ENCODE peak calls at places on chromosomes 3 and 15, in nine cellular contexts. X is cardiac muscle cell; K is Panc1; S is HT1080; V is brain microvascular endothelial cell; Y is fibroblast of pulmonary artery; C is CD8-positive, alpha-beta memory T cell; U is stimulated activated CD4-positive, alpha-beta T cell treated with anti-CD3 and anti-CD28 coated beads, Interleukin-12 subunit alpha, Interleukin-12 subunit beta, amount 100 ng/mL, for 4 hours; J is posterior cingulate gyrus. L is an unnamed sample.

GRCh38 chr3:42440924-42441323 is 30.5 kb upstream of the LYZL4 start:
- DNase-seq in X (no peak), K (no peak), S (no peak), V (no peak), Y (no peak), C (no peak), U (no peak), J (no peak), L (no peak)

GRCh38 chr3:23203651-23204111 is 554 bp downstream of the UBE2E2 start:
- DNase-seq in X (peak), K (no peak), S (peak), V (peak), Y (no peak), C (no peak), U (peak), J (no peak), L (peak)

GRCh38 chr3:58104155-58104554 is 95.9 kb downstream of the FLNB start:
- DNase-seq in X (no peak), K (no peak), S (no peak), V (no peak), Y (no peak), C (no peak), U (no peak), J (no peak), L (no peak)

GRCh38 chr3:150220041-150220440 is 188.1 kb upstream of the TSC22D2 start:
- DNase-seq in X (no peak), K (no peak), S (no peak), V (no peak), Y (no peak), C (no peak), U (no peak), J (no peak), L (no peak)

GRCh38 chr3:5948081-5948480 is 760.6 kb downstream of the EDEM1 start:
- DNase-seq in X (no peak), K (no peak), S (no peak), V (no peak), Y (no peak), C (no peak), U (no peak), J (no peak), L (no peak)

GRCh38 chr3:151974067-151974466 is 100.6 kb downstream of the SUCNR1 start:
- DNase-seq in X (no peak), K (no peak), S (peak), V (peak), Y (peak), C (no peak), U (no peak), J (no peak), L (no peak)

GRCh38 chr3:100650651-100651611 is 41.5 kb downstream of the ADGRG7 start:
- DNase-seq in X (no peak), K (no peak), S (peak), V (peak), Y (peak), C (no peak), U (no peak), J (no peak), L (no peak)

GRCh38 chr15:57533062-57533735 is 58.5 kb upstream of the MYZAP start:
- DNase-seq in X (peak), K (no peak), S (no peak), V (no peak), Y (no peak), C (no peak), U (no peak), J (no peak), L (no peak)

GRCh38 chr3:67790043-67790442 is 135.6 kb upstream of the SUCLG2 start:
- DNase-seq in X (peak), K (peak), S (peak), V (peak), Y (peak), C (peak), U (peak), J (no peak), L (no peak)

GRCh38 chr3:131903988-131904415 is 130.8 kb downstream of the CPNE4 start:
- DNase-seq in X (no peak), K (no peak), S (peak), V (peak), Y (peak), C (no peak), U (no peak), J (no peak), L (no peak)

GRCh38 chr15:42068601-42069000 is 25.8 kb downstream of the PLA2G4D start:
- DNase-seq in X (no peak), K (no peak), S (no peak), V (no peak), Y (no peak), C (no peak), U (no peak), J (no peak), L (no peak)

GRCh38 chr3:49703443-49703927 is 14.1 kb downstream of the RNF123 start:
- DNase-seq in X (peak), K (peak), S (peak), V (peak), Y (peak), C (peak), U (peak), J (peak), L (peak)

GRCh38 chr3:43296565-43296964 is 10.2 kb downstream of the SNRK start:
- DNase-seq in X (no peak), K (no peak), S (no peak), V (peak), Y (peak), C (peak), U (peak), J (no peak), L (no peak)

GRCh38 chr15:55530861-55531313 is 22.9 kb upstream of the DNAAF4 start:
- DNase-seq in X (peak), K (no peak), S (peak), V (peak), Y (peak), C (no peak), U (no peak), J (no peak), L (no peak)

GRCh38 chr15:63504979-63505841 is 817 bp downstream of the USP3 start:
- DNase-seq in X (peak), K (no peak), S (peak), V (peak), Y (peak), C (peak), U (peak), J (no peak), L (no peak)

GRCh38 chr3:197366301-197367044 is 68.1 kb upstream of the DLG1 start:
- DNase-seq in X (no peak), K (no peak), S (peak), V (no peak), Y (no peak), C (no peak), U (no peak), J (no peak), L (no peak)

GRCh38 chr3:157532529-157533297 is 29.5 kb upstream of the VEPH1 start:
- DNase-seq in X (peak), K (peak), S (peak), V (peak), Y (peak), C (no peak), U (no peak), J (no peak), L (peak)

GRCh38 chr3:62527484-62527883 is 154.1 kb upstream of the FEZF2 start:
- DNase-seq in X (no peak), K (no peak), S (no peak), V (no peak), Y (no peak), C (no peak), U (no peak), J (no peak), L (no peak)

GRCh38 chr3:42705039-42705767 is 2.6 kb upstream of the HHATL start:
- DNase-seq in X (no peak), K (no peak), S (no peak), V (no peak), Y (no peak), C (no peak), U (no peak), J (no peak), L (no peak)

GRCh38 chr3:12423918-12424634 is 60.2 kb upstream of the TSEN2 start:
- DNase-seq in X (peak), K (no peak), S (peak), V (peak), Y (peak), C (no peak), U (peak), J (no peak), L (no peak)

GRCh38 chr3:32758375-32758753 is 59.4 kb upstream of the TRIM71 start:
- DNase-seq in X (no peak), K (no peak), S (no peak), V (no peak), Y (peak), C (no peak), U (no peak), J (no peak), L (no peak)

GRCh38 chr15:25830844-25831443 is 32.2 kb downstream of the ATP10A start:
- DNase-seq in X (no peak), K (no peak), S (peak), V (peak), Y (peak), C (no peak), U (no peak), J (no peak), L (no peak)

GRCh38 chr15:101053261-101053660 is 134.1 kb downstream of the LRRK1 start:
- DNase-seq in X (no peak), K (no peak), S (no peak), V (no peak), Y (no peak), C (no peak), U (no peak), J (no peak), L (no peak)

GRCh38 chr3:24628523-24629258 is 134.0 kb upstream of the THRB start:
- DNase-seq in X (no peak), K (no peak), S (no peak), V (no peak), Y (no peak), C (no peak), U (no peak), J (no peak), L (no peak)

GRCh38 chr15:52464040-52464439 is 64.6 kb downstream of the MYO5A start:
- DNase-seq in X (no peak), K (no peak), S (no peak), V (no peak), Y (no peak), C (no peak), U (no peak), J (no peak), L (no peak)

GRCh38 chr15:96276438-96277210 is 53.9 kb upstream of the NR2F2 start:
- DNase-seq in X (no peak), K (no peak), S (peak), V (no peak), Y (peak), C (no peak), U (no peak), J (no peak), L (no peak)

GRCh38 chr3:158709666-158710083 is 22.6 kb downstream of the RARRES1 start:
- DNase-seq in X (no peak), K (no peak), S (peak), V (peak), Y (peak), C (no peak), U (no peak), J (no peak), L (no peak)

L was measured in frontal cortex.